ENCODE peak calls at places on chromosomes 4 and X, in nine cellular contexts. One of them, this sample, is unnamed.

GRCh38 chrX:129665916-129666644 is 11.3 kb upstream of the APLN start:
- DNase-seq in OCI-LY7: no peak
- DNase-seq in sigmoid colon: no peak
- DNase-seq in fibroblast of pulmonary artery: peak; percentile 85
- DNase-seq in dorsolateral prefrontal cortex: no peak
- DNase-seq in choroid plexus epithelial cell: peak; percentile 69
- DNase-seq in cardiac fibroblast: peak; percentile 83
- DNase-seq in astrocyte of the spinal cord: peak; percentile 72
- DNase-seq in stomach: no peak
- DNase-seq in this sample: peak; percentile 39

GRCh38 chr4:98662619-98663225 is 4.3 kb upstream of the TSPAN5 start:
- DNase-seq in OCI-LY7: no peak
- DNase-seq in sigmoid colon: no peak
- DNase-seq in fibroblast of pulmonary artery: no peak
- DNase-seq in dorsolateral prefrontal cortex: no peak
- DNase-seq in choroid plexus epithelial cell: no peak
- DNase-seq in cardiac fibroblast: no peak
- DNase-seq in astrocyte of the spinal cord: peak; percentile 64
- DNase-seq in stomach: no peak
- DNase-seq in this sample: no peak

GRCh38 chrX:46803140-46803539 is 33.7 kb upstream of the RP2 start:
- DNase-seq in OCI-LY7: peak; percentile 22
- DNase-seq in sigmoid colon: no peak
- DNase-seq in fibroblast of pulmonary artery: no peak
- DNase-seq in dorsolateral prefrontal cortex: no peak
- DNase-seq in choroid plexus epithelial cell: peak; percentile 22
- DNase-seq in cardiac fibroblast: no peak
- DNase-seq in astrocyte of the spinal cord: no peak
- DNase-seq in stomach: no peak
- DNase-seq in this sample: no peak

GRCh38 chr4:16199132-16199531 is 27.1 kb downstream of the TAPT1 start:
- DNase-seq in OCI-LY7: peak; percentile 33
- DNase-seq in sigmoid colon: no peak
- DNase-seq in fibroblast of pulmonary artery: peak; percentile 55
- DNase-seq in dorsolateral prefrontal cortex: no peak
- DNase-seq in choroid plexus epithelial cell: peak; percentile 67
- DNase-seq in cardiac fibroblast: peak; percentile 61
- DNase-seq in astrocyte of the spinal cord: peak; percentile 38
- DNase-seq in stomach: no peak
- DNase-seq in this sample: no peak

GRCh38 chr4:127965803-127966175 is 583 bp downstream of the ABHD18 start:
- DNase-seq in OCI-LY7: peak; percentile 66
- DNase-seq in sigmoid colon: peak; percentile 76
- DNase-seq in fibroblast of pulmonary artery: peak; percentile 13
- DNase-seq in dorsolateral prefrontal cortex: peak; percentile 67
- DNase-seq in choroid plexus epithelial cell: peak; percentile 39
- DNase-seq in cardiac fibroblast: peak; percentile 28
- DNase-seq in astrocyte of the spinal cord: no peak
- DNase-seq in stomach: peak; percentile 59
- DNase-seq in this sample: no peak

GRCh38 chrX:3743821-3744439 is 30.5 kb upstream of the PRKX start:
- DNase-seq in OCI-LY7: no peak
- DNase-seq in sigmoid colon: no peak
- DNase-seq in fibroblast of pulmonary artery: no peak
- DNase-seq in dorsolateral prefrontal cortex: no peak
- DNase-seq in choroid plexus epithelial cell: no peak
- DNase-seq in cardiac fibroblast: no peak
- DNase-seq in astrocyte of the spinal cord: no peak
- DNase-seq in stomach: no peak
- DNase-seq in this sample: no peak

GRCh38 chrX:2317527-2318055 is 183.2 kb downstream of the DHRSX start:
- DNase-seq in OCI-LY7: no peak
- DNase-seq in sigmoid colon: no peak
- DNase-seq in fibroblast of pulmonary artery: no peak
- DNase-seq in dorsolateral prefrontal cortex: no peak
- DNase-seq in choroid plexus epithelial cell: no peak
- DNase-seq in cardiac fibroblast: no peak
- DNase-seq in astrocyte of the spinal cord: no peak
- DNase-seq in stomach: no peak
- DNase-seq in this sample: no peak

GRCh38 chrX:124699876-124700275 is 353.5 kb downstream of the SH2D1A start:
- DNase-seq in OCI-LY7: no peak
- DNase-seq in sigmoid colon: no peak
- DNase-seq in fibroblast of pulmonary artery: no peak
- DNase-seq in dorsolateral prefrontal cortex: no peak
- DNase-seq in choroid plexus epithelial cell: no peak
- DNase-seq in cardiac fibroblast: no peak
- DNase-seq in astrocyte of the spinal cord: no peak
- DNase-seq in stomach: no peak
- DNase-seq in this sample: no peak

GRCh38 chrX:7261672-7262332 is 113.8 kb upstream of the PUDP start:
- DNase-seq in OCI-LY7: peak; percentile 47
- DNase-seq in sigmoid colon: no peak
- DNase-seq in fibroblast of pulmonary artery: no peak
- DNase-seq in dorsolateral prefrontal cortex: no peak
- DNase-seq in choroid plexus epithelial cell: no peak
- DNase-seq in cardiac fibroblast: no peak
- DNase-seq in astrocyte of the spinal cord: no peak
- DNase-seq in stomach: no peak
- DNase-seq in this sample: no peak

GRCh38 chr4:26020083-26020668 is 106.2 kb downstream of the SMIM20 start:
- DNase-seq in OCI-LY7: no peak
- DNase-seq in sigmoid colon: no peak
- DNase-seq in fibroblast of pulmonary artery: peak; percentile 83
- DNase-seq in dorsolateral prefrontal cortex: no peak
- DNase-seq in choroid plexus epithelial cell: peak; percentile 90
- DNase-seq in cardiac fibroblast: peak; percentile 73
- DNase-seq in astrocyte of the spinal cord: peak; percentile 85
- DNase-seq in stomach: no peak
- DNase-seq in this sample: peak; percentile 81

GRCh38 chr4:7121861-7122653 is 54.2 kb upstream of the GRPEL1 start:
- DNase-seq in OCI-LY7: no peak
- DNase-seq in sigmoid colon: no peak
- DNase-seq in fibroblast of pulmonary artery: no peak
- DNase-seq in dorsolateral prefrontal cortex: no peak
- DNase-seq in choroid plexus epithelial cell: no peak
- DNase-seq in cardiac fibroblast: no peak
- DNase-seq in astrocyte of the spinal cord: no peak
- DNase-seq in stomach: no peak
- DNase-seq in this sample: no peak

GRCh38 chrX:13001961-13002671 is 27.2 kb downstream of the TMSB4X start:
- DNase-seq in OCI-LY7: no peak
- DNase-seq in sigmoid colon: no peak
- DNase-seq in fibroblast of pulmonary artery: no peak
- DNase-seq in dorsolateral prefrontal cortex: no peak
- DNase-seq in choroid plexus epithelial cell: no peak
- DNase-seq in cardiac fibroblast: no peak
- DNase-seq in astrocyte of the spinal cord: no peak
- DNase-seq in stomach: no peak
- DNase-seq in this sample: no peak

GRCh38 chr4:166169111-166169510 is 296.1 kb downstream of the TLL1 start:
- DNase-seq in OCI-LY7: no peak
- DNase-seq in sigmoid colon: no peak
- DNase-seq in fibroblast of pulmonary artery: peak; percentile 58
- DNase-seq in dorsolateral prefrontal cortex: no peak
- DNase-seq in choroid plexus epithelial cell: peak; percentile 30
- DNase-seq in cardiac fibroblast: peak; percentile 22
- DNase-seq in astrocyte of the spinal cord: no peak
- DNase-seq in stomach: no peak
- DNase-seq in this sample: peak; percentile 4

GRCh38 chr4:4402966-4403365 is 16.1 kb downstream of the NSG1 start:
- DNase-seq in OCI-LY7: no peak
- DNase-seq in sigmoid colon: no peak
- DNase-seq in fibroblast of pulmonary artery: no peak
- DNase-seq in dorsolateral prefrontal cortex: no peak
- DNase-seq in choroid plexus epithelial cell: no peak
- DNase-seq in cardiac fibroblast: no peak
- DNase-seq in astrocyte of the spinal cord: no peak
- DNase-seq in stomach: no peak
- DNase-seq in this sample: no peak

GRCh38 chrX:151082077-151082948 is 94.1 kb upstream of the GPR50 start:
- DNase-seq in OCI-LY7: peak; percentile 43
- DNase-seq in sigmoid colon: peak; percentile 72
- DNase-seq in fibroblast of pulmonary artery: peak; percentile 50
- DNase-seq in dorsolateral prefrontal cortex: peak; percentile 59
- DNase-seq in choroid plexus epithelial cell: peak; percentile 48
- DNase-seq in cardiac fibroblast: peak; percentile 53
- DNase-seq in astrocyte of the spinal cord: peak; percentile 56
- DNase-seq in stomach: peak; percentile 65
- DNase-seq in this sample: peak; percentile 2

GRCh38 chr4:143357161-143357845 is 20.6 kb downstream of the GAB1 start:
- DNase-seq in OCI-LY7: peak; percentile 77
- DNase-seq in sigmoid colon: no peak
- DNase-seq in fibroblast of pulmonary artery: no peak
- DNase-seq in dorsolateral prefrontal cortex: no peak
- DNase-seq in choroid plexus epithelial cell: no peak
- DNase-seq in cardiac fibroblast: no peak
- DNase-seq in astrocyte of the spinal cord: no peak
- DNase-seq in stomach: no peak
- DNase-seq in this sample: no peak

GRCh38 chr4:26178874-26179273 is 141.9 kb upstream of the RBPJ start:
- DNase-seq in OCI-LY7: no peak
- DNase-seq in sigmoid colon: peak; percentile 82
- DNase-seq in fibroblast of pulmonary artery: no peak
- DNase-seq in dorsolateral prefrontal cortex: no peak
- DNase-seq in choroid plexus epithelial cell: peak; percentile 96
- DNase-seq in cardiac fibroblast: no peak
- DNase-seq in astrocyte of the spinal cord: peak; percentile 59
- DNase-seq in stomach: no peak
- DNase-seq in this sample: no peak

GRCh38 chr4:60718874-60719273 is 481.3 kb upstream of the ADGRL3 start:
- DNase-seq in OCI-LY7: no peak
- DNase-seq in sigmoid colon: no peak
- DNase-seq in fibroblast of pulmonary artery: no peak
- DNase-seq in dorsolateral prefrontal cortex: no peak
- DNase-seq in choroid plexus epithelial cell: no peak
- DNase-seq in cardiac fibroblast: no peak
- DNase-seq in astrocyte of the spinal cord: no peak
- DNase-seq in stomach: no peak
- DNase-seq in this sample: no peak

GRCh38 chr4:73315091-73315490 is 56.5 kb upstream of the ANKRD17 start:
- DNase-seq in OCI-LY7: no peak
- DNase-seq in sigmoid colon: no peak
- DNase-seq in fibroblast of pulmonary artery: peak; percentile 16
- DNase-seq in dorsolateral prefrontal cortex: no peak
- DNase-seq in choroid plexus epithelial cell: peak; percentile 23
- DNase-seq in cardiac fibroblast: peak; percentile 13
- DNase-seq in astrocyte of the spinal cord: no peak
- DNase-seq in stomach: no peak
- DNase-seq in this sample: no peak

GRCh38 chr4:48445704-48446103 is 37.4 kb upstream of the SLC10A4 start:
- DNase-seq in OCI-LY7: peak; percentile 19
- DNase-seq in sigmoid colon: no peak
- DNase-seq in fibroblast of pulmonary artery: peak; percentile 49
- DNase-seq in dorsolateral prefrontal cortex: no peak
- DNase-seq in choroid plexus epithelial cell: peak; percentile 47
- DNase-seq in cardiac fibroblast: peak; percentile 27
- DNase-seq in astrocyte of the spinal cord: peak; percentile 19
- DNase-seq in stomach: no peak
- DNase-seq in this sample: no peak

GRCh38 chr4:180513076-180513475 is 1730.1 kb upstream of the TENM3 start:
- DNase-seq in OCI-LY7: no peak
- DNase-seq in sigmoid colon: no peak
- DNase-seq in fibroblast of pulmonary artery: no peak
- DNase-seq in dorsolateral prefrontal cortex: no peak
- DNase-seq in choroid plexus epithelial cell: no peak
- DNase-seq in cardiac fibroblast: no peak
- DNase-seq in astrocyte of the spinal cord: no peak
- DNase-seq in stomach: no peak
- DNase-seq in this sample: no peak

GRCh38 chr4:142380052-142380598 is 466.0 kb downstream of the INPP4B start:
- DNase-seq in OCI-LY7: no peak
- DNase-seq in sigmoid colon: no peak
- DNase-seq in fibroblast of pulmonary artery: no peak
- DNase-seq in dorsolateral prefrontal cortex: no peak
- DNase-seq in choroid plexus epithelial cell: no peak
- DNase-seq in cardiac fibroblast: no peak
- DNase-seq in astrocyte of the spinal cord: no peak
- DNase-seq in stomach: no peak
- DNase-seq in this sample: no peak

DNA sequence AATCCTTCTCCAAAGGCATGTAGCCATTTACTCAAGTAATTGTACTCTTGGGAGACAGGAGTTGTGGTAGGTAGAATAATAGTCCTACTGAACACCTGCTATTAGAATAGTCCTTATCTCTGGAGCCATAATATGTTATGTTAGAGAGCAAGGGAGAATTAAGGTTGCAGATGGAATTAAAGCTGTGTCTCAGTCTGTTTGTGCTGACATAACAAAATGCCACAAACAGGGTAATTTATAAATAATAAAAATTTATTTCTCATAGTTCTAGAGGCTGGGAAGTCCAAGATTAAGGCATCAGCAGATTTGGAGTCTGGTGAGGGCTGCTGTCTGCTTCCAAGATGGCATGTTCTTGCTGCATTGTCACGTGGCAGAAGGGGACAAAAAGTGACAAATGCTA is 24.2 kb upstream of the FRAS1 start:
- DNase-seq in OCI-LY7: no peak
- DNase-seq in sigmoid colon: no peak
- DNase-seq in fibroblast of pulmonary artery: no peak
- DNase-seq in dorsolateral prefrontal cortex: no peak
- DNase-seq in choroid plexus epithelial cell: no peak
- DNase-seq in cardiac fibroblast: no peak
- DNase-seq in astrocyte of the spinal cord: no peak
- DNase-seq in stomach: no peak
- DNase-seq in this sample: no peak
- H3K4me3 ChIP-seq in OCI-LY7: no peak overlapping the region
- H3K4me3 ChIP-seq in sigmoid colon: no peak overlapping the region
- H3K4me3 ChIP-seq in fibroblast of pulmonary artery: no peak overlapping the region
- H3K4me3 ChIP-seq in dorsolateral prefrontal cortex: no peak overlapping the region
- H3K4me3 ChIP-seq in choroid plexus epithelial cell: no peak overlapping the region
- H3K4me3 ChIP-seq in cardiac fibroblast: no peak overlapping the region
- H3K4me3 ChIP-seq in astrocyte of the spinal cord: no peak overlapping the region
- H3K4me3 ChIP-seq in stomach: no peak overlapping the region
- H3K4me3 ChIP-seq in this sample: no peak overlapping the region

GRCh38 chr4:31467781-31468180 is 747.6 kb downstream of the PCDH7 start:
- DNase-seq in OCI-LY7: no peak
- DNase-seq in sigmoid colon: no peak
- DNase-seq in fibroblast of pulmonary artery: peak; percentile 34
- DNase-seq in dorsolateral prefrontal cortex: no peak
- DNase-seq in choroid plexus epithelial cell: peak; percentile 46
- DNase-seq in cardiac fibroblast: peak; percentile 26
- DNase-seq in astrocyte of the spinal cord: peak; percentile 16
- DNase-seq in stomach: no peak
- DNase-seq in this sample: peak; percentile 7
- H3K4me3 ChIP-seq in OCI-LY7: no peak overlapping the region
- H3K4me3 ChIP-seq in sigmoid colon: no peak overlapping the region
- H3K4me3 ChIP-seq in fibroblast of pulmonary artery: no peak overlapping the region
- H3K4me3 ChIP-seq in dorsolateral prefrontal cortex: no peak overlapping the region
- H3K4me3 ChIP-seq in choroid plexus epithelial cell: no peak overlapping the region
- H3K4me3 ChIP-seq in cardiac fibroblast: no peak overlapping the region
- H3K4me3 ChIP-seq in astrocyte of the spinal cord: no peak overlapping the region
- H3K4me3 ChIP-seq in stomach: no peak overlapping the region
- H3K4me3 ChIP-seq in this sample: no peak overlapping the region

GRCh38 chrX:119272882-119273806 is 37.1 kb downstream of the PGRMC1 start:
- DNase-seq in OCI-LY7: no peak
- DNase-seq in sigmoid colon: peak; percentile 70
- DNase-seq in fibroblast of pulmonary artery: peak; percentile 51
- DNase-seq in dorsolateral prefrontal cortex: peak; percentile 10
- DNase-seq in choroid plexus epithelial cell: peak; percentile 58
- DNase-seq in cardiac fibroblast: peak; percentile 51
- DNase-seq in astrocyte of the spinal cord: peak; percentile 40
- DNase-seq in stomach: peak; percentile 28
- DNase-seq in this sample: no peak
- H3K4me3 ChIP-seq in OCI-LY7: no peak overlapping the region
- H3K4me3 ChIP-seq in sigmoid colon: peak overlapping the region; percentile 27
- H3K4me3 ChIP-seq in fibroblast of pulmonary artery: no peak overlapping the region
- H3K4me3 ChIP-seq in dorsolateral prefrontal cortex: peak overlapping the region; percentile 26
- H3K4me3 ChIP-seq in choroid plexus epithelial cell: peak overlapping the region; percentile 14
- H3K4me3 ChIP-seq in cardiac fibroblast: peak overlapping the region; percentile 7
- H3K4me3 ChIP-seq in astrocyte of the spinal cord: no peak overlapping the region
- H3K4me3 ChIP-seq in stomach: peak overlapping the region; percentile 22
- H3K4me3 ChIP-seq in this sample: peak overlapping the region; percentile 9

GRCh38 chrX:48957827-48958634 is 624 bp upstream of the OTUD5 start:
- DNase-seq in OCI-LY7: peak; percentile 96
- DNase-seq in sigmoid colon: peak; percentile 99
- DNase-seq in fibroblast of pulmonary artery: peak; percentile 99
- DNase-seq in dorsolateral prefrontal cortex: peak; percentile 94
- DNase-seq in choroid plexus epithelial cell: peak; percentile 99
- DNase-seq in cardiac fibroblast: peak; percentile 99
- DNase-seq in astrocyte of the spinal cord: peak; percentile 98
- DNase-seq in stomach: peak; percentile 95
- DNase-seq in this sample: peak; percentile 94
- H3K4me3 ChIP-seq in OCI-LY7: peak overlapping the region; percentile 91
- H3K4me3 ChIP-seq in sigmoid colon: peak overlapping the region; percentile 71
- H3K4me3 ChIP-seq in fibroblast of pulmonary artery: peak overlapping the region; percentile 69
- H3K4me3 ChIP-seq in dorsolateral prefrontal cortex: peak overlapping the region; percentile 75
- H3K4me3 ChIP-seq in choroid plexus epithelial cell: peak overlapping the region; percentile 70
- H3K4me3 ChIP-seq in cardiac fibroblast: peak overlapping the region; percentile 70
- H3K4me3 ChIP-seq in astrocyte of the spinal cord: peak overlapping the region; percentile 70
- H3K4me3 ChIP-seq in stomach: peak overlapping the region; percentile 76
- H3K4me3 ChIP-seq in this sample: peak overlapping the region; percentile 51

This sample was measured in skeletal muscle cell.